ENCODE peak calls at places on chromosomes 3 and 15, in eight cellular contexts. D is ovary; E is dorsolateral prefrontal cortex; L is endothelial cell of umbilical vein; J is CD8-positive, alpha-beta T cell; M is PC-3; T is astrocyte of the cerebellum; F is BE2C. Q is an unnamed sample.

GRCh38 chr15:76932090-76932966 is 779 bp downstream of the RCN2 start:
- DNase-seq in D (no peak), E (no peak), L (peak), J (no peak), M (no peak), T (no peak), F (no peak), Q (no peak)

GRCh38 chr3:179148446-179149238 is 485 bp downstream of the PIK3CA start:
- DNase-seq in D (peak), E (peak), L (peak), J (peak), M (peak), T (no peak), F (peak), Q (no peak)

GRCh38 chr3:56347219-56347871 is 120.9 kb downstream of the ERC2 start:
- DNase-seq in D (no peak), E (peak), L (peak), J (no peak), M (peak), T (no peak), F (peak), Q (no peak)

GRCh38 chr15:51051776-51052175 is 42.9 kb downstream of the TNFAIP8L3 start:
- DNase-seq in D (no peak), E (no peak), L (no peak), J (no peak), M (no peak), T (peak), F (peak), Q (no peak)

GRCh38 chr3:49122886-49123545 is 2.4 kb upstream of the USP19 start:
- DNase-seq in D (no peak), E (no peak), L (no peak), J (no peak), M (no peak), T (no peak), F (no peak), Q (no peak)

GRCh38 chr3:144643778-144644191 is 672.2 kb downstream of the DIPK2A start:
- DNase-seq in D (no peak), E (no peak), L (no peak), J (no peak), M (no peak), T (peak), F (no peak), Q (no peak)

GRCh38 chr3:129485681-129486056 is 42.8 kb upstream of the RHO start:
- DNase-seq in D (peak), E (no peak), L (peak), J (no peak), M (peak), T (peak), F (no peak), Q (no peak)

GRCh38 chr3:63097396-63097795 is 180.7 kb upstream of the SYNPR start:
- DNase-seq in D (no peak), E (no peak), L (no peak), J (no peak), M (no peak), T (no peak), F (no peak), Q (no peak)

GRCh38 chr3:24287728-24288450 is 206.8 kb downstream of the THRB start:
- DNase-seq in D (no peak), E (no peak), L (peak), J (no peak), M (no peak), T (no peak), F (no peak), Q (no peak)

GRCh38 chr15:57296473-57297162 is 79.7 kb upstream of the CGNL1 start:
- DNase-seq in D (no peak), E (no peak), L (no peak), J (no peak), M (no peak), T (no peak), F (no peak), Q (no peak)

GRCh38 chr3:59258591-59258990 is 208.8 kb upstream of the CFAP20DC start:
- DNase-seq in D (no peak), E (no peak), L (no peak), J (no peak), M (no peak), T (no peak), F (no peak), Q (no peak)

GRCh38 chr15:70863450-70864218 is 9.7 kb upstream of the LARP6 start:
- DNase-seq in D (no peak), E (no peak), L (peak), J (no peak), M (peak), T (peak), F (no peak), Q (no peak)

GRCh38 chr3:35832140-35832571 is 192.8 kb downstream of the ARPP21 start:
- DNase-seq in D (no peak), E (no peak), L (no peak), J (no peak), M (no peak), T (no peak), F (no peak), Q (no peak)

GRCh38 chr3:157103280-157103679 is 56.7 kb downstream of the CCNL1 start:
- DNase-seq in D (no peak), E (no peak), L (no peak), J (no peak), M (no peak), T (no peak), F (no peak), Q (no peak)

GRCh38 chr15:32956006-32956405 is 238.2 kb downstream of the GREM1 start:
- DNase-seq in D (no peak), E (no peak), L (peak), J (no peak), M (peak), T (peak), F (no peak), Q (no peak)

GRCh38 chr3:195458188-195458800 is 15.5 kb upstream of the ACAP2 start:
- DNase-seq in D (no peak), E (no peak), L (peak), J (no peak), M (no peak), T (no peak), F (no peak), Q (no peak)

GRCh38 chr15:68698708-68699107 is 119.9 kb downstream of the CORO2B start:
- DNase-seq in D (no peak), E (no peak), L (no peak), J (no peak), M (no peak), T (no peak), F (no peak), Q (no peak)

GRCh38 chr15:97960364-97961066 is at the start of gene ARRDC4:
- DNase-seq in D (peak), E (peak), L (peak), J (peak), M (peak), T (peak), F (peak), Q (peak)

GRCh38 chr15:97961067-97961954 is 808 bp downstream of the ARRDC4 start:
- DNase-seq in D (peak), E (peak), L (no peak), J (peak), M (peak), T (no peak), F (peak), Q (no peak)

GRCh38 chr15:97959738-97960363 is 652 bp upstream of the ARRDC4 start:
- DNase-seq in D (no peak), E (no peak), L (peak), J (no peak), M (no peak), T (no peak), F (no peak), Q (no peak)

GRCh38 chr15:97955040-97955439 is 5.5 kb upstream of the ARRDC4 start:
- DNase-seq in D (no peak), E (no peak), L (no peak), J (no peak), M (no peak), T (no peak), F (no peak), Q (no peak)

DNA sequence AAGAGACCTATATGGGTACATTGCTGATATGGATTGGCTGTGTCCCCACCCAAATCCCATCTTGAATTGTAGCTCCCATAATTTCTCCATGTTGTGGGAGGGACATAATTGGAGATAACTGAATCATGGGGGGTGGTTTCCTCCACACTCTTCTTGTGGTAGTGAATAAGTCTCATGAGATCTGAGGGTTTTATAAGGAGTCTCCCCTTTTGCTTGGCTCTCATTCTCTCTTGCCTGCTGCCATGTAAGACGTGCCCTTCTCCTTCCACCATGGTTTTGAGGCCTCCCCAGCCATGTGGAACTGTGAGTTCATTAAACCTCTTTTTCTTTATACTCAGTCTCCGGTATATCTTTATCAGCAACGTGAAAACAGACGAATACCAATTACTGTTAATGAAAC is 5.0 kb upstream of the ARRDC4 start:
- DNase-seq in D (no peak), E (no peak), L (no peak), J (no peak), M (no peak), T (no peak), F (no peak), Q (no peak)
- H3K4me3 ChIP-seq in D (no peak), E (no peak), L (no peak), J (no peak), M (no peak), T (no peak), F (no peak), Q (no peak)

GRCh38 chr3:124486324-124486723 is 243.9 kb upstream of the UMPS start:
- DNase-seq in D (no peak), E (no peak), L (no peak), J (no peak), M (peak), T (no peak), F (no peak), Q (no peak)
- TF ChIP-seq CTCF in D (no peak), E (no peak), L (no peak), J (no peak), M (peak), T (peak), F (peak), Q (peak)

GRCh38 chr3:108085821-108086350 is 4.9 kb downstream of the CD47 start:
- DNase-seq in D (no peak), E (no peak), L (no peak), J (no peak), M (no peak), T (no peak), F (no peak), Q (no peak)
- H3K4me3 ChIP-seq in D (no peak), E (no peak), L (no peak), J (no peak), M (no peak), T (no peak), F (no peak), Q (no peak)

DNA sequence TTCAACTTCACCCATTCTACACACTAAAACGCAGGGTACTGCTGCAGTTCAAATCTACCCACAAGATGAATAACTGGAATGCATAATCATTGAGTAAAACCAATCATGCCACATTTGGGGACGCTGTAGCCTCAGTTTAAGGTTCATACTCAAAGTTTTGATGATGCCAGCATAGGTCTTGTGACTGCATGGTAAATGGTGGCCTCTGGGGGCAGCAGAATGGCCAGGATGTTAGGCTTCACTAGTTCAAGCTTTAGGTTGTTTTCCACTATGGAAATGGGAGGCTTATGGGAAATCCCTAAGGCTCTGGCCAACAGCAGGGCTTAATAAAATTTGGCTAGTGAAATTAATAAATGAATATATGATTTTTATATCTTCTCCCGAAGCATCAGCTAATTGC is 104.3 kb upstream of the TSC22D2 start:
- DNase-seq in D (no peak), E (no peak), L (no peak), J (no peak), M (peak), T (no peak), F (peak), Q (no peak)
- TF ChIP-seq CTCF in D (no peak), E (peak), L (peak), J (peak), M (peak), T (peak), F (peak), Q (peak)

Q was measured in epithelial cell of proximal tubule.